ENCODE peak calls at places on chromosomes 16 and 17, in four cellular contexts. W is IMR-90, I is H1, K is H9. Y is an unnamed sample.

GRCh38 chr17:35943537-35943936 is at the start of gene LYZL6:
- DNase-seq in W (no peak), I (no peak), K (no peak), Y (no peak)

GRCh38 chr17:7192271-7192937 is 13.2 kb upstream of the ASGR1 start:
- DNase-seq in W (no peak), I (no peak), K (peak), Y (no peak)

GRCh38 chr16:1991135-1991551 is 1.4 kb downstream of the SYNGR3 start:
- DNase-seq in W (no peak), I (no peak), K (no peak), Y (no peak)

GRCh38 chr17:40541060-40541872 is 24.0 kb downstream of the CCR7 start:
- DNase-seq in W (no peak), I (no peak), K (no peak), Y (no peak)

GRCh38 chr17:45789874-45790273 is 5.8 kb downstream of the CRHR1 start:
- DNase-seq in W (no peak), I (no peak), K (no peak), Y (no peak)

GRCh38 chr16:78566397-78567073 is 467.1 kb downstream of the WWOX start:
- DNase-seq in W (no peak), I (no peak), K (no peak), Y (no peak)

GRCh38 chr16:22189473-22190168 is 16.5 kb upstream of the EEF2K start:
- DNase-seq in W (peak), I (no peak), K (peak), Y (no peak)

GRCh38 chr16:7497667-7498066 is 165.0 kb downstream of the RBFOX1 start:
- DNase-seq in W (no peak), I (no peak), K (no peak), Y (no peak)

GRCh38 chr17:67289174-67289876 is 44.3 kb upstream of the HELZ start:
- DNase-seq in W (peak), I (no peak), K (peak), Y (no peak)

GRCh38 chr17:82338858-82339633 is 5.5 kb upstream of the SECTM1 start:
- DNase-seq in W (peak), I (no peak), K (no peak), Y (peak)

GRCh38 chr17:55620023-55620422 is 102.6 kb downstream of the TMEM100 start:
- DNase-seq in W (no peak), I (no peak), K (no peak), Y (no peak)

DNA sequence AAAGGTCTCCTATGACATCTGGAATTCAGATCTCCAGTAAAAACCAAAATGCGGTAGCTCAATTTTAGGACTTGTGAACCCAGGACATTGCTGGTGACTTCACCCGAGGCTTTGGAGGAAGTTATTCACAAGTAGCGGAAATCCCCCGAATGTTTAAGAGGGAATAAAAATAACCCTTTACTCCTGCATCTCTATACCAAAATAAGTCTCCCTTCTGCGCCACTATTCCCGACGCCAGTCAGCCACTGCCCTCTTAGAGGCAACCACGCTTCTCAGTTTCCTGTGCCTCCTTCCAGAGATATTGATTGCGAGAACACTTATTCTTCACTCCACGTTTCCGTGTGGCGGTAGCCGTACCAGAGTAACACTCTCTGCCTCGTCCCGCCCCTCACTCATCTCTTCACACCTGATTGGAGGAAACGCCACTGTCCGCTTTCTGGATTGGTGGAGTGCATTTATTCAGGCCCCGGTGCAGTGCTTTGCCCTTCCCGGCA is 27.4 kb downstream of the EMP2 start:
- DNase-seq in W (no peak), I (no peak), K (peak), Y (peak)
- H3K4me2 ChIP-seq in W (no peak), I (no peak), K (no peak), Y (no peak)

DNA sequence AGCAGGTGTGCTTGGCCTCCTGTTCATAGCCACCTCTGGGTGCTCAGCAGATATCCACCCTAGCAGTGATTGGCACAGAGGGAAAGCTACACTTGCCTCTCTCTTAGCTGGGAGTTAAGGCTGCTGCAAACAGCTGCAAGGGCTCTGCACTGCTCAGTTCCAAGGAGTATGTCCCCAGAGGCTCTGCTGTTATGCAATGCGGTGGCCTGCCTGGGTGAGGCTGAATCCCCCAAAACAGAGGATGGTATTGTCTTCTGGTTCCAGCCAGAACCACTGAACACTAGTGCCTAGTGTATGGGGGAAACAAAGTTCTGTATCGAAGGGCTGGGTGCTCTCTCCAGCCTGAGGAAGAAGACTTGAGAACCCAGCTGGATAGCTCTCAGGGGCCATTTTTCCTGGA is 16.8 kb downstream of the TMEM94 start:
- DNase-seq in W (no peak), I (no peak), K (no peak), Y (no peak)
- H4K5ac ChIP-seq in W (no peak), I (no peak), K (no peak), Y (no peak)

GRCh38 chr17:42553866-42554249 is 1.1 kb downstream of the HSD17B1 start:
- DNase-seq in W (no peak), I (no peak), K (no peak), Y (no peak)
- H4K8ac ChIP-seq in W (peak), I (peak), K (no peak), Y (no peak)

GRCh38 chr17:880074-880870 is 98.1 kb downstream of the MRM3 start:
- DNase-seq in W (peak), I (no peak), K (no peak), Y (peak)
- H3K4me2 ChIP-seq in W (no peak), I (no peak), K (no peak), Y (no peak)

DNA sequence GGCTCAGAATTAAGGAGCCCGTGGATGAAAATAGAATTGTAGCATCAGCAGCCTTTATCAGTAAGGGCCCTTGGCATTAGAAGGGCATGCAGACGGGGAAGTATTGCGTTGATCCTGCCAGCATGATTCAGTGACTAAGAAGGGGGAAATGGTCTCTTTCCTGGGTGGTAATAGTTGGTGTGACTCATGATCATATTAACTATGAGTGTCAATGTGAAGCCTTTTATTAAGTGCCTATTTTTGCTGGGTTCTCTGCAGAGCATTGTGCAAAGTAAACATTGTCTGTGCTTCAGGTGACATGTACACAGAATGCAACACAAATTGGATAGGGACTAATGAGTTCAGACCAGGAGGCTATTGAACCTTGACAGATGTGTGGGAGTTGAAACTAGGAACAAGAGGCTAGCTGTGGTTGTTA is 24.5 kb downstream of the RCVRN start:
- DNase-seq in W (no peak), I (no peak), K (no peak), Y (no peak)
- H4K5ac ChIP-seq in W (no peak), I (no peak), K (no peak), Y (no peak)

GRCh38 chr16:4846503-4846900 is 586 bp downstream of the GLYR1 start:
- DNase-seq in W (peak), I (no peak), K (peak), Y (peak)
- H4K8ac ChIP-seq in W (no peak), I (peak), K (no peak), Y (no peak)

GRCh38 chr16:86505185-86505898 is 5.0 kb upstream of the FOXF1 start:
- DNase-seq in W (peak), I (no peak), K (peak), Y (no peak)

GRCh38 chr16:86508947-86509758 is 1.2 kb upstream of the FOXF1 start:
- DNase-seq in W (peak), I (no peak), K (peak), Y (peak)

GRCh38 chr16:86505899-86506864 is 4.1 kb upstream of the FOXF1 start:
- DNase-seq in W (peak), I (no peak), K (no peak), Y (no peak)

GRCh38 chr16:86508028-86508946 is 2.0 kb upstream of the FOXF1 start:
- DNase-seq in W (no peak), I (no peak), K (peak), Y (peak)

GRCh38 chr16:86507173-86508027 is 2.9 kb upstream of the FOXF1 start:
- DNase-seq in W (peak), I (no peak), K (no peak), Y (peak)
- H3K4me2 ChIP-seq in W (peak), I (peak), K (peak), Y (peak)

DNA sequence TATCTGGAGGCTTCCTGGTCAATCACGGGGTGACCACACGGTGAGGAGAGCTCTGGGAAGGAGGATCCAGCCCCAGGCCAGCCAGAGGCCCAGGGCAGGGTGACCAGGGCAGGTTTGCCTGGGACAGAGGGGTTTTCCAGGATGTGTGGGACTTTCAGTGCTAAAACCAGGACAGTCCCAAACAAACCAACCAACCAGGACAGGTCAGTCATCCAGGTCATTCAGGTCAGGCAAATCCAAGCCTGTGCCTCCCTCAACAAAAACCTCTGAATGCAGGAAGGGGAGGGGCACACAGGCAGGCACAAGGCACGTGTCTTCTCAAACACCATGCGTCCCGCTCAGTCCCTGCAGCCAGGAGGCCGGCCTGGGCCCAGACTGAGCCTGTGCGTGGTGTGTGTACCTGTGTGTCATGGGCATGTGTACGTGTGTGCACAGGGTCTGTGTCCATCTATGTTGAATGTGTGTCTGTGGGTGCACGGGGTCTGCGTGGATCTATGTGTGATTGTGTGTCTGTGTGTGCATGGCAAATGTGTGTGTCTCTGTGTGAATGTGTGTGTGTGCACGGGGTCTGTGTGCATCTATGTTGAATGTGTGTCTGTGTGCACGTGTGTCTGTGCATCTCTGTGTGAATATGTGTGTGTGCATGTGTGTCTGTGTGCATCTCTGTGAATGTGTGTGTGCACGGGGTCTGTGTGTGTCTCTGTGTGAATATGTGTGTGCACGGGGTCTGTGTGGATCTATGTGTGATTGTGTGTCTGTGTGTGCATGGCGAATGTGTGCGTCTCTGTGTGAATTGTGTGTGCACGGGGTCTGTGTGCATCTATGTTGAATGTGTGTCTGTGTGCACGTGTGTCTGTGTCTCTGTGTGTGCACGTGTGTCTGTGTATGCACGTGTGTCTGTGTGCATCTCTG is 78.9 kb downstream of the RTN4RL1 start:
- DNase-seq in W (no peak), I (no peak), K (no peak), Y (no peak)
- H4K5ac ChIP-seq in W (no peak), I (no peak), K (no peak), Y (no peak)

GRCh38 chr16:66548868-66549267 is 1.1 kb downstream of the TK2 start:
- DNase-seq in W (no peak), I (no peak), K (no peak), Y (no peak)
- H4K8ac ChIP-seq in W (peak), I (peak), K (peak), Y (no peak)

DNA sequence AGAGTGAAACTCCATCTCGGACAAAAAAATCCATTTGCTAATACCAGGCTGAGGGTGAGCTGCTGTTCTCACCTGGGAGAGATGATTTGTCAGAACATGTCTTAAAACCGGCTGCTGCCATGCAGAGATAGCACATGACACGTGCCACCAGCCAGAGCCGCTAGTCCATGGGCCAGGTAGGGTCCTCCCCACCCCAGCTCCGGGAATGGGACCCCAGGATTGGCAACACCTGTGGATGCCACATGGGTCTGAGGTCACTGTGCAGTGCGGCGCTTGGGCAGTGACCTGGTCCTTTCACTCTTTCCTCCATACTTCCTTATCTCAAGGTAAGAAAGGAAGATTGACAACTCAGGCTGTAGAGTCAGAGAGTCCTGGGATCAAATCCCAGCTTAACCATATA is 393.3 kb upstream of the TNRC6C start:
- DNase-seq in W (no peak), I (no peak), K (no peak), Y (no peak)
- H3K4me2 ChIP-seq in W (no peak), I (no peak), K (no peak), Y (no peak)

Y was measured in mesendoderm.